ENCODE peak calls at places on chromosomes 3 and 15, in five cellular contexts. P is nucleus accumbens, E is memory B cell, I is hypothalamus, T is osteocyte. C is an unnamed sample.

GRCh38 chr15:67511606-67512005 is 9.3 kb upstream of the C15orf61 start:
- DNase-seq in E (no peak), I (no peak), T (no peak), P (no peak), C (peak)

GRCh38 chr15:92020207-92020606 is 166.7 kb downstream of the SLCO3A1 start:
- DNase-seq in T (no peak), P (no peak), I (no peak), E (no peak), C (no peak)

GRCh38 chr3:135240426-135240825 is 445.4 kb downstream of the EPHB1 start:
- DNase-seq in E (no peak), T (peak), I (no peak), P (no peak), C (no peak)

GRCh38 chr3:159783780-159784747 is 204.6 kb upstream of the IL12A start:
- DNase-seq in T (no peak), E (no peak), I (no peak), P (no peak), C (no peak)

GRCh38 chr3:184805351-184806038 is 6.5 kb upstream of the VPS8 start:
- DNase-seq in P (no peak), I (no peak), T (no peak), E (no peak), C (no peak)

GRCh38 chr3:141797167-141797773 is 34.1 kb downstream of the GRK7 start:
- DNase-seq in E (peak), I (no peak), T (no peak), P (no peak), C (peak)

GRCh38 chr15:85925649-85926237 is 131.0 kb upstream of the KLHL25 start:
- DNase-seq in T (no peak), I (no peak), E (no peak), P (no peak), C (no peak)

GRCh38 chr15:45594322-45594721 is 7.1 kb downstream of the BLOC1S6 start:
- DNase-seq in P (no peak), I (no peak), T (no peak), E (no peak), C (no peak)

GRCh38 chr3:42556089-42556632 is 25.6 kb downstream of the SEC22C start:
- DNase-seq in I (no peak), E (no peak), T (no peak), P (no peak), C (no peak)

GRCh38 chr15:50463423-50464358 is 39.5 kb downstream of the USP8 start:
- DNase-seq in I (no peak), E (no peak), T (no peak), P (no peak), C (peak)

C was measured in AG10803.